ENCODE peak calls at places on chromosomes 13 and 19, in six cellular contexts. U is left ventricle myocardium superior, Z is pancreas, D is GM12878, A is heart right ventricle, K is right cardiac atrium. Y is an unnamed sample.

GRCh38 chr19:41919948-41920712 is 8.1 kb downstream of the ERFL start:
- ATAC-seq in U (no peak), Z (no peak), D (no peak), A (no peak), K (no peak), Y (no peak)

GRCh38 chr13:90968510-90968909 is 379.0 kb upstream of the MIR17HG start:
- ATAC-seq in U (no peak), Z (peak; percentile 61), D (peak; percentile 78), A (no peak), K (no peak), Y (peak; percentile 93)

GRCh38 chr19:18440936-18441803 is 3.2 kb upstream of the ISYNA1 start:
- ATAC-seq in U (no peak), Z (no peak), D (no peak), A (no peak), K (no peak), Y (no peak)

GRCh38 chr13:102680842-102681725 is 13.8 kb downstream of the METTL21C start:
- ATAC-seq in U (no peak), Z (no peak), D (peak; percentile 54), A (peak; percentile 18), K (peak; percentile 16), Y (no peak)

GRCh38 chr13:32228330-32229041 is 86.7 kb downstream of the ZAR1L start:
- ATAC-seq in U (no peak), Z (peak; percentile 18), D (no peak), A (no peak), K (no peak), Y (no peak)

GRCh38 chr19:39752390-39752789 is 14.6 kb upstream of the CLC start:
- ATAC-seq in U (no peak), Z (no peak), D (peak; percentile 27), A (no peak), K (no peak), Y (no peak)

GRCh38 chr19:40143612-40144011 is 47.6 kb upstream of the MAP3K10 start:
- ATAC-seq in U (peak; percentile 75), Z (peak; percentile 64), D (peak; percentile 84), A (no peak), K (no peak), Y (no peak)

GRCh38 chr13:46334008-46334407 is 53.0 kb downstream of the RUBCNL start:
- ATAC-seq in U (no peak), Z (no peak), D (peak; percentile 51), A (no peak), K (no peak), Y (no peak)

GRCh38 chr13:26991508-26992181 is 180.0 kb downstream of the USP12 start:
- ATAC-seq in U (peak; percentile 77), Z (peak; percentile 69), D (no peak), A (peak; percentile 60), K (peak; percentile 60), Y (no peak)

GRCh38 chr13:49637989-49638388 is 9.7 kb downstream of the ARL11 start:
- ATAC-seq in U (no peak), Z (no peak), D (no peak), A (no peak), K (no peak), Y (no peak)

GRCh38 chr19:18899624-18900560 is 3.9 kb upstream of the CERS1 start:
- ATAC-seq in U (no peak), Z (no peak), D (no peak), A (no peak), K (no peak), Y (no peak)

GRCh38 chr19:18514800-18515682 is 6.8 kb downstream of the ELL start:
- ATAC-seq in U (peak; percentile 37), Z (peak; percentile 64), D (no peak), A (peak; percentile 67), K (peak; percentile 75), Y (no peak)

GRCh38 chr13:21033224-21033855 is 28.0 kb downstream of the LATS2 start:
- ATAC-seq in U (peak; percentile 94), Z (peak; percentile 88), D (peak; percentile 28), A (peak; percentile 93), K (peak; percentile 93), Y (peak; percentile 37)

GRCh38 chr13:98025480-98026025 is 72.1 kb downstream of the IPO5 start:
- ATAC-seq in U (no peak), Z (no peak), D (no peak), A (no peak), K (no peak), Y (no peak)

GRCh38 chr13:47310376-47310775 is 413.5 kb upstream of the HTR2A start:
- ATAC-seq in U (no peak), Z (no peak), D (no peak), A (no peak), K (no peak), Y (no peak)

GRCh38 chr19:11164278-11164677 is 8.7 kb upstream of the SPC24 start:
- ATAC-seq in U (no peak), Z (no peak), D (no peak), A (no peak), K (no peak), Y (no peak)

GRCh38 chr13:101202590-101202989 is 213.7 kb downstream of the NALCN start:
- ATAC-seq in U (no peak), Z (no peak), D (no peak), A (no peak), K (no peak), Y (no peak)

GRCh38 chr19:46606019-46606418 is 4.9 kb downstream of the CALM3 start:
- ATAC-seq in U (no peak), Z (no peak), D (no peak), A (no peak), K (no peak), Y (no peak)

GRCh38 chr13:46795321-46795720 is 1.6 kb downstream of the ESD start:
- ATAC-seq in U (no peak), Z (no peak), D (no peak), A (no peak), K (no peak), Y (no peak)

GRCh38 chr13:28485551-28485950 is 9.4 kb downstream of the FLT1 start:
- ATAC-seq in U (no peak), Z (no peak), D (no peak), A (no peak), K (no peak), Y (no peak)

GRCh38 chr13:101408154-101408553 is 8.2 kb downstream of the NALCN start:
- ATAC-seq in U (peak; percentile 24), Z (no peak), D (no peak), A (peak; percentile 33), K (no peak), Y (peak; percentile 63)

GRCh38 chr19:48135411-48135810 is 24.8 kb upstream of the PLA2G4C start:
- ATAC-seq in U (no peak), Z (no peak), D (no peak), A (no peak), K (no peak), Y (no peak)